ENCODE peak calls at places on chromosomes 13 and 19, in four cellular contexts. Y is neural crest cell, L is H54, X is T-helper 17 cell. C is an unnamed sample.

GRCh38 chr19:16594681-16595091 is 22.5 kb upstream of the SLC35E1 start:
- DNase-seq in Y (no peak), L (no peak), X (peak; percentile 23), C (no peak)

GRCh38 chr13:74027161-74027779 is 106.9 kb downstream of the KLF12 start:
- DNase-seq in Y (no peak), L (no peak), X (no peak), C (no peak)

GRCh38 chr13:65063753-65064152 is 2166.4 kb downstream of the PCDH9 start:
- DNase-seq in Y (no peak), L (no peak), X (no peak), C (no peak)

GRCh38 chr19:14686411-14686810 is 3.4 kb upstream of the ZNF333 start:
- DNase-seq in Y (no peak), L (no peak), X (no peak), C (no peak)

GRCh38 chr19:2302319-2303208 is 5.4 kb downstream of the LINGO3 start:
- DNase-seq in Y (peak; percentile 37), L (no peak), X (no peak), C (no peak)

GRCh38 chr19:38557205-38557799 is 60.5 kb downstream of the MAP4K1 start:
- DNase-seq in Y (no peak), L (no peak), X (no peak), C (no peak)

GRCh38 chr13:109919715-109920375 is 133.5 kb upstream of the IRS2 start:
- DNase-seq in Y (no peak), L (no peak), X (no peak), C (no peak)

GRCh38 chr13:109807345-109807744 is 21.0 kb upstream of the IRS2 start:
- DNase-seq in Y (no peak), L (no peak), X (no peak), C (no peak)

GRCh38 chr13:49062297-49062896 is 86.7 kb downstream of the FNDC3A start:
- DNase-seq in Y (no peak), L (no peak), X (no peak), C (no peak)

GRCh38 chr19:49553451-49554271 is 25.9 kb downstream of the RCN3 start:
- DNase-seq in Y (no peak), L (peak; percentile 81), X (peak; percentile 34), C (peak; percentile 13)

GRCh38 chr19:38676878-38677646 is 29.6 kb downstream of the ACTN4 start:
- DNase-seq in Y (no peak), L (no peak), X (no peak), C (no peak)

GRCh38 chr13:79466852-79467251 is 14.1 kb upstream of the NDFIP2 start:
- DNase-seq in Y (no peak), L (no peak), X (no peak), C (no peak)

GRCh38 chr13:75544681-75545333 is 4.8 kb upstream of the UCHL3 start:
- DNase-seq in Y (no peak), L (no peak), X (no peak), C (no peak)

GRCh38 chr13:34124912-34125311 is 307.0 kb downstream of the RFC3 start:
- DNase-seq in Y (no peak), L (no peak), X (no peak), C (no peak)

GRCh38 chr19:31220540-31220939 is 128.7 kb downstream of the TSHZ3 start:
- DNase-seq in Y (no peak), L (no peak), X (no peak), C (no peak)

GRCh38 chr13:113027095-113027494 is 58.1 kb downstream of the MCF2L start:
- DNase-seq in Y (no peak), L (no peak), X (no peak), C (no peak)

GRCh38 chr19:45340232-45340898 is at the start of gene KLC3:
- DNase-seq in Y (no peak), L (no peak), X (peak; percentile 46), C (peak; percentile 22)

GRCh38 chr13:101179021-101179420 is 237.3 kb downstream of the NALCN start:
- DNase-seq in Y (no peak), L (no peak), X (no peak), C (no peak)

GRCh38 chr19:58153386-58153785 is 2.8 kb upstream of the ZNF329 start:
- DNase-seq in Y (no peak), L (no peak), X (no peak), C (no peak)

GRCh38 chr13:87855553-87855952 is 184.4 kb downstream of the SLITRK5 start:
- DNase-seq in Y (no peak), L (no peak), X (no peak), C (no peak)

GRCh38 chr19:43455321-43456113 is 9.9 kb downstream of the LYPD3 start:
- DNase-seq in Y (no peak), L (no peak), X (no peak), C (no peak)

GRCh38 chr13:41405367-41405766 is 52.0 kb upstream of the RGCC start:
- DNase-seq in Y (no peak), L (no peak), X (no peak), C (no peak)

GRCh38 chr19:52936151-52936957 is 13.1 kb upstream of the ZNF888 start:
- DNase-seq in Y (no peak), L (no peak), X (no peak), C (no peak)

GRCh38 chr19:9498183-9498902 is at the start of gene ZNF560:
- DNase-seq in Y (no peak), L (no peak), X (no peak), C (no peak)

GRCh38 chr13:73610799-73611592 is 523.2 kb downstream of the KLF12 start:
- DNase-seq in Y (no peak), L (no peak), X (no peak), C (no peak)